ENCODE peak calls at places on chromosomes 16 and 17, in ten cellular contexts. Q is mammary epithelial cell; S is CD4-positive, CD25-positive, alpha-beta regulatory T cell; V is T-helper 1 cell; B is MV-4-11; K is GDM1; R is T-helper 9 cell; U is activated naive CD4-positive, alpha-beta T cell treated with anti-CD3 and anti-CD28 coated beads for 36 hours; N is MM.1S; Y is COR-L47. E is an unnamed sample.

GRCh38 chr16:71230122-71230845 is at the start of gene HYDIN:
- DNase-seq in B (no peak), S (peak), Q (peak), N (no peak), R (no peak), K (no peak), U (peak), Y (peak), V (no peak), E (peak)

GRCh38 chr17:78357177-78357586 is 2.7 kb downstream of the SOCS3 start:
- DNase-seq in Q (no peak), S (no peak), N (no peak), U (peak), Y (no peak), R (no peak), K (no peak), V (no peak), B (no peak), E (no peak)

GRCh38 chr17:58960068-58960467 is 146.6 kb downstream of the TRIM37 start:
- DNase-seq in U (peak), N (peak), V (no peak), S (peak), K (no peak), B (no peak), R (no peak), Y (peak), Q (peak), E (no peak)

GRCh38 chr17:67194134-67194533 is 50.9 kb downstream of the HELZ start:
- DNase-seq in Y (no peak), S (no peak), K (no peak), Q (no peak), R (no peak), V (no peak), N (no peak), B (no peak), U (no peak), E (no peak)

GRCh38 chr17:54967621-54968258 is 714 bp downstream of the COX11 start:
- DNase-seq in N (peak), K (no peak), V (no peak), R (no peak), Y (no peak), B (peak), Q (peak), U (peak), S (no peak), E (peak)

GRCh38 chr16:83402160-83402794 is 405.5 kb upstream of the HSBP1 start:
- DNase-seq in R (no peak), N (no peak), Q (peak), S (no peak), B (no peak), Y (no peak), V (no peak), U (no peak), K (no peak), E (no peak)

GRCh38 chr17:42097691-42098661 is at the start of gene ZNF385C:
- DNase-seq in N (no peak), R (peak), V (peak), K (no peak), Y (peak), S (no peak), U (no peak), B (no peak), Q (no peak), E (no peak)

GRCh38 chr16:17590711-17591654 is 120.2 kb upstream of the XYLT1 start:
- DNase-seq in U (peak), R (peak), S (peak), B (peak), K (no peak), Y (no peak), Q (no peak), N (no peak), V (peak), E (peak)

GRCh38 chr16:69787883-69788282 is 25.8 kb downstream of the WWP2 start:
- DNase-seq in K (no peak), Y (no peak), V (no peak), U (no peak), N (no peak), Q (no peak), S (no peak), R (no peak), B (no peak), E (no peak)

GRCh38 chr17:35082073-35082657 is 18.7 kb upstream of the RFFL start:
- DNase-seq in U (no peak), Y (peak), N (peak), S (peak), Q (peak), R (no peak), B (no peak), V (no peak), K (no peak), E (no peak)

GRCh38 chr17:81811705-81812570 is 8.0 kb downstream of the GCGR start:
- DNase-seq in B (no peak), Q (no peak), V (no peak), R (no peak), Y (no peak), N (no peak), K (no peak), S (no peak), U (no peak), E (no peak)

GRCh38 chr17:72187544-72187943 is 66.7 kb downstream of the SOX9 start:
- DNase-seq in Q (no peak), N (no peak), R (no peak), U (no peak), B (no peak), V (no peak), K (no peak), Y (peak), S (no peak), E (no peak)